ENCODE peak calls at places on chromosomes 2 and 18, in eight cellular contexts. One of them, this sample, is unnamed.
A peak's percentile ranks its signal among the peaks of the same experiment; 100 is the strongest.

GRCh38 chr2:98026927-98027522 is 31.3 kb upstream of the TMEM131 start:
- DNase-seq in upper lobe of right lung: no peak
- DNase-seq in naive thymus-derived CD4-positive, alpha-beta T cell: no peak
- DNase-seq in H1: peak; percentile 16
- DNase-seq in esophagus squamous epithelium: no peak
- DNase-seq in hepatocyte: no peak
- DNase-seq in CD8-positive, alpha-beta T cell: no peak
- DNase-seq in adipocyte: no peak
- DNase-seq in this sample: no peak

GRCh38 chr2:237616373-237617304 is 10.7 kb upstream of the LRRFIP1 start:
- DNase-seq in adipocyte: peak; percentile 85
- DNase-seq in CD8-positive, alpha-beta T cell: no peak
- DNase-seq in naive thymus-derived CD4-positive, alpha-beta T cell: no peak
- DNase-seq in esophagus squamous epithelium: no peak
- DNase-seq in hepatocyte: no peak
- DNase-seq in upper lobe of right lung: no peak
- DNase-seq in H1: no peak
- DNase-seq in this sample: no peak

GRCh38 chr2:158482594-158482993 is 25.8 kb downstream of the PKP4 start:
- DNase-seq in naive thymus-derived CD4-positive, alpha-beta T cell: no peak
- DNase-seq in esophagus squamous epithelium: no peak
- DNase-seq in CD8-positive, alpha-beta T cell: no peak
- DNase-seq in hepatocyte: no peak
- DNase-seq in adipocyte: no peak
- DNase-seq in H1: no peak
- DNase-seq in upper lobe of right lung: no peak
- DNase-seq in this sample: no peak

GRCh38 chr2:193868833-193869232 is 1674.1 kb upstream of the TMEFF2 start:
- DNase-seq in hepatocyte: no peak
- DNase-seq in upper lobe of right lung: no peak
- DNase-seq in naive thymus-derived CD4-positive, alpha-beta T cell: no peak
- DNase-seq in CD8-positive, alpha-beta T cell: no peak
- DNase-seq in adipocyte: no peak
- DNase-seq in esophagus squamous epithelium: no peak
- DNase-seq in H1: no peak
- DNase-seq in this sample: peak; percentile 31

GRCh38 chr2:75047907-75048625 is 89.6 kb downstream of the POLE4 start:
- DNase-seq in naive thymus-derived CD4-positive, alpha-beta T cell: no peak
- DNase-seq in CD8-positive, alpha-beta T cell: no peak
- DNase-seq in H1: no peak
- DNase-seq in upper lobe of right lung: no peak
- DNase-seq in adipocyte: peak; percentile 59
- DNase-seq in hepatocyte: no peak
- DNase-seq in esophagus squamous epithelium: no peak
- DNase-seq in this sample: no peak

GRCh38 chr2:37809525-37809924 is 115.6 kb upstream of the RMDN2 start:
- DNase-seq in adipocyte: peak; percentile 85
- DNase-seq in hepatocyte: peak; percentile 60
- DNase-seq in upper lobe of right lung: no peak
- DNase-seq in naive thymus-derived CD4-positive, alpha-beta T cell: no peak
- DNase-seq in H1: no peak
- DNase-seq in esophagus squamous epithelium: no peak
- DNase-seq in CD8-positive, alpha-beta T cell: no peak
- DNase-seq in this sample: no peak

GRCh38 chr2:75432761-75433361 is 127.9 kb downstream of the EVA1A start:
- DNase-seq in esophagus squamous epithelium: no peak
- DNase-seq in CD8-positive, alpha-beta T cell: no peak
- DNase-seq in H1: no peak
- DNase-seq in naive thymus-derived CD4-positive, alpha-beta T cell: no peak
- DNase-seq in upper lobe of right lung: peak; percentile 65
- DNase-seq in adipocyte: no peak
- DNase-seq in hepatocyte: no peak
- DNase-seq in this sample: no peak

GRCh38 chr2:11478899-11479605 is 13.1 kb upstream of the E2F6 start:
- DNase-seq in naive thymus-derived CD4-positive, alpha-beta T cell: no peak
- DNase-seq in CD8-positive, alpha-beta T cell: no peak
- DNase-seq in H1: no peak
- DNase-seq in esophagus squamous epithelium: no peak
- DNase-seq in upper lobe of right lung: no peak
- DNase-seq in hepatocyte: no peak
- DNase-seq in adipocyte: no peak
- DNase-seq in this sample: no peak

GRCh38 chr2:214987261-214987660 is 151.2 kb downstream of the ABCA12 start:
- DNase-seq in naive thymus-derived CD4-positive, alpha-beta T cell: no peak
- DNase-seq in CD8-positive, alpha-beta T cell: no peak
- DNase-seq in esophagus squamous epithelium: no peak
- DNase-seq in adipocyte: peak; percentile 5
- DNase-seq in hepatocyte: no peak
- DNase-seq in upper lobe of right lung: no peak
- DNase-seq in H1: no peak
- DNase-seq in this sample: no peak

GRCh38 chr2:60347781-60348180 is 205.7 kb downstream of the BCL11A start:
- DNase-seq in CD8-positive, alpha-beta T cell: no peak
- DNase-seq in H1: peak; percentile 22
- DNase-seq in hepatocyte: no peak
- DNase-seq in adipocyte: no peak
- DNase-seq in naive thymus-derived CD4-positive, alpha-beta T cell: no peak
- DNase-seq in esophagus squamous epithelium: no peak
- DNase-seq in upper lobe of right lung: no peak
- DNase-seq in this sample: no peak

GRCh38 chr2:101305492-101306123 is 2.9 kb downstream of the RNF149 start:
- DNase-seq in H1: no peak
- DNase-seq in naive thymus-derived CD4-positive, alpha-beta T cell: no peak
- DNase-seq in upper lobe of right lung: no peak
- DNase-seq in adipocyte: peak; percentile 73
- DNase-seq in hepatocyte: peak; percentile 37
- DNase-seq in esophagus squamous epithelium: no peak
- DNase-seq in CD8-positive, alpha-beta T cell: no peak
- DNase-seq in this sample: no peak

DNA sequence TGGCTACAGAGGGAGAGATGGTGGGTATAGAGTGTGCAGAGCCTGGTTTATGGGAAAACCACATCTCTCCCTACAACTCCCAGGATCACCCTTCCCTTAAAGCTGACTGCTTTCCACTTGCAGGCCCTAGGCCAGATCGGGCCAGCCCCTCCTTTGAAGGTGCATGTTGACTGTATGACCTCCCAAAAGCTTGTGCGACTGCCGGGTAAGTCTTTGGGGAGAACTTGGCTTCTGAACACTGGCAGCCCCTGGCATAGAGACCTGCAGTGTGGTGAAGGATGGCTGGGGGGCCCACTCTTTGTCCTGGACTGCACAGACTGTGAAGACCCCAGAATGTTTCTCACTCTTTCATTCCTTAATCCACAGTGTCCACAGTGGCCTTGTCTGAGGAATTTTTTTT is 19.5 kb downstream of the CAD start:
- DNase-seq in upper lobe of right lung: no peak
- DNase-seq in hepatocyte: no peak
- DNase-seq in naive thymus-derived CD4-positive, alpha-beta T cell: no peak
- DNase-seq in CD8-positive, alpha-beta T cell: no peak
- DNase-seq in adipocyte: no peak
- DNase-seq in H1: no peak
- DNase-seq in esophagus squamous epithelium: no peak
- DNase-seq in this sample: no peak
- H3K36me3 ChIP-seq in upper lobe of right lung: peaks cover 100% of the 10 kb centered on the region
- H3K36me3 ChIP-seq in hepatocyte: no peaks in the 10 kb centered on the region
- H3K36me3 ChIP-seq in naive thymus-derived CD4-positive, alpha-beta T cell: peaks cover 100% of the 10 kb centered on the region
- H3K36me3 ChIP-seq in CD8-positive, alpha-beta T cell: peaks cover 91% of the 10 kb centered on the region
- H3K36me3 ChIP-seq in adipocyte: peaks cover 99% of the 10 kb centered on the region
- H3K36me3 ChIP-seq in H1: peaks cover 85% of the 10 kb centered on the region
- H3K36me3 ChIP-seq in esophagus squamous epithelium: peaks cover 80% of the 10 kb centered on the region
- H3K36me3 ChIP-seq in this sample: peaks cover 99% of the 10 kb centered on the region

DNA sequence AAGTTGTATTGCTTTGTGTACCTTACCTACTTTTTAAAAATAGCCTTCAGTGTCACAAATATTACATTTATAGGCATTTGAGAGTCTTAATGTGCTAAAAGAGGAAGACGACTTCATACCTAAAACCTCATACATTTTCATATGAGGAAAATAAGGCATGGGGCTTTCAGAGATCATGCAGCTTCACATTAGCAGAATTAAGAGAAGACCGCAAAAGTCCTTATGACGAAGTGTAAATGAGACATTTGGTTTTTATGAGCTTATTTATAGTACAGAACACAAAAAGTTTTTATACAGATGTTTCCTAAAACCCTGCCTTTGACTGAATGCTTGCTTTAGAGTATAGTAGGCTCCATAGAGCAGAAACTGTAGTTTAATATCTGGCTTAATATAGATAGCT is 10.1 kb upstream of the CCDC138 start:
- DNase-seq in upper lobe of right lung: no peak
- DNase-seq in H1: no peak
- DNase-seq in CD8-positive, alpha-beta T cell: no peak
- DNase-seq in adipocyte: no peak
- DNase-seq in esophagus squamous epithelium: no peak
- DNase-seq in hepatocyte: no peak
- DNase-seq in naive thymus-derived CD4-positive, alpha-beta T cell: no peak
- DNase-seq in this sample: no peak
- H3K36me3 ChIP-seq in upper lobe of right lung: peaks cover 93% of the 10 kb centered on the region
- H3K36me3 ChIP-seq in H1: peaks cover 3% of the 10 kb centered on the region
- H3K36me3 ChIP-seq in CD8-positive, alpha-beta T cell: peaks cover 34% of the 10 kb centered on the region
- H3K36me3 ChIP-seq in adipocyte: peaks cover 90% of the 10 kb centered on the region
- H3K36me3 ChIP-seq in esophagus squamous epithelium: peaks cover 6% of the 10 kb centered on the region
- H3K36me3 ChIP-seq in hepatocyte: peaks cover 3% of the 10 kb centered on the region
- H3K36me3 ChIP-seq in naive thymus-derived CD4-positive, alpha-beta T cell: peaks cover 52% of the 10 kb centered on the region
- H3K36me3 ChIP-seq in this sample: peaks cover 59% of the 10 kb centered on the region

DNA sequence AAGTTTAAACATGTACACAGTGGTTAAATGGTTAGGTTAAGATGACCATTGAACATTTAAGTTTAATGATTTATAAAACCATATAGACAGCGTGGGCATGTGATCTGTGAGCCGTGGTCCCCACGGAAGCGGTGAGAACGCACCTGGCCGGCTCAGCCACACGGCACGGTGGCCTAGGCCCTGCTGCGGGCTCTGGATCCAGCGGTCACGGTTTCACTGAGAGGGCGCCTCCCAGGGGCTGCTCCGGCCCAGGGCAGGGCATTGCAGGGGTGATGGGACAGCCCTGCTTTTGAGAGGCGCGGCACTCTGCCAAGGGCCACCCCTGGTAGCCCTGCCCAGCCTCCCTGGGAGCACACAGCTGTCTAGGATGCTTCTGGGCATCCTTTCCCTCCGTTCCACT is 124.9 kb downstream of the RGPD3 start:
- DNase-seq in CD8-positive, alpha-beta T cell: no peak
- DNase-seq in H1: no peak
- DNase-seq in naive thymus-derived CD4-positive, alpha-beta T cell: no peak
- DNase-seq in hepatocyte: no peak
- DNase-seq in esophagus squamous epithelium: no peak
- DNase-seq in adipocyte: no peak
- DNase-seq in upper lobe of right lung: no peak
- DNase-seq in this sample: no peak
- H3K36me3 ChIP-seq in CD8-positive, alpha-beta T cell: no peaks in the 10 kb centered on the region
- H3K36me3 ChIP-seq in H1: no peaks in the 10 kb centered on the region
- H3K36me3 ChIP-seq in naive thymus-derived CD4-positive, alpha-beta T cell: no peaks in the 10 kb centered on the region
- H3K36me3 ChIP-seq in hepatocyte: no peaks in the 10 kb centered on the region
- H3K36me3 ChIP-seq in esophagus squamous epithelium: no peaks in the 10 kb centered on the region
- H3K36me3 ChIP-seq in adipocyte: no peaks in the 10 kb centered on the region
- H3K36me3 ChIP-seq in upper lobe of right lung: no peaks in the 10 kb centered on the region
- H3K36me3 ChIP-seq in this sample: no peaks in the 10 kb centered on the region

DNA sequence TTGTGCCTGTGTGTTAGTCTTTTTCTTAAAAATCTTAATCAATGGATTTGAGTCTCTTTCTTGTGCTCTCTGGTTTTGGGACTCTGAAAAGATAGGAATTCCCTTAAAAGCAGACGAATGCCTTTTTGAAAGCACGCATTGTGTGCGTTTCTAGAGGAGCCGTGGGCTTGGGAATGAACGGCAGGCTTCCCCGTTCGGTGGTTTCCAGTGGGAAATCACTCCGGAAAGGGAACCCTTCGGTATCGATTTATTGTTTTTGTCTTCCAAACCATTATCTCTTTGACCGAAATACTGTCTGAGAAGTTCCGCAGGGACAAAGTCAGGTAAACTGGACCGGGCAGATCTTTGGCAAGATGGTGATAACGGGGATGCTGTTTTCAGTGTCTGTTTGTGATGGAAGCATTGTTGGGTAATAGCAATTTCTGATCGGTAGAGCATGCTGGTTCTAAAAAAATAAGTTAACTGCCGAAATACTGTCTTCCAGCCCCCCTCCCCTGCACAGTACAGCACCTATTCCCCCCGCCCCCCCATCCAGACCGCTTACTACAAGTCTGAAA is 429 bp downstream of the SETBP1 start:
- DNase-seq in naive thymus-derived CD4-positive, alpha-beta T cell: no peak
- DNase-seq in CD8-positive, alpha-beta T cell: no peak
- DNase-seq in esophagus squamous epithelium: no peak
- DNase-seq in hepatocyte: no peak
- DNase-seq in H1: no peak
- DNase-seq in upper lobe of right lung: no peak
- DNase-seq in adipocyte: peak; percentile 66
- DNase-seq in this sample: no peak
- H3K36me3 ChIP-seq in naive thymus-derived CD4-positive, alpha-beta T cell: no peaks in the 10 kb centered on the region
- H3K36me3 ChIP-seq in CD8-positive, alpha-beta T cell: no peaks in the 10 kb centered on the region
- H3K36me3 ChIP-seq in esophagus squamous epithelium: no peaks in the 10 kb centered on the region
- H3K36me3 ChIP-seq in hepatocyte: no peaks in the 10 kb centered on the region
- H3K36me3 ChIP-seq in H1: no peaks in the 10 kb centered on the region
- H3K36me3 ChIP-seq in upper lobe of right lung: no peaks in the 10 kb centered on the region
- H3K36me3 ChIP-seq in adipocyte: no peaks in the 10 kb centered on the region
- H3K36me3 ChIP-seq in this sample: no peaks in the 10 kb centered on the region

GRCh38 chr2:126782648-126783047 is 116.0 kb upstream of the TEX51 start:
- DNase-seq in CD8-positive, alpha-beta T cell: no peak
- DNase-seq in upper lobe of right lung: peak; percentile 19
- DNase-seq in H1: no peak
- DNase-seq in naive thymus-derived CD4-positive, alpha-beta T cell: no peak
- DNase-seq in esophagus squamous epithelium: no peak
- DNase-seq in adipocyte: no peak
- DNase-seq in hepatocyte: no peak
- DNase-seq in this sample: no peak

GRCh38 chr2:126781806-126782205 is 116.9 kb upstream of the TEX51 start:
- DNase-seq in adipocyte: no peak
- DNase-seq in naive thymus-derived CD4-positive, alpha-beta T cell: no peak
- DNase-seq in upper lobe of right lung: peak; percentile 32
- DNase-seq in esophagus squamous epithelium: no peak
- DNase-seq in H1: no peak
- DNase-seq in hepatocyte: no peak
- DNase-seq in CD8-positive, alpha-beta T cell: no peak
- DNase-seq in this sample: no peak

GRCh38 chr2:126784045-126784444 is 114.6 kb upstream of the TEX51 start:
- DNase-seq in H1: no peak
- DNase-seq in esophagus squamous epithelium: no peak
- DNase-seq in upper lobe of right lung: peak; percentile 25
- DNase-seq in naive thymus-derived CD4-positive, alpha-beta T cell: no peak
- DNase-seq in CD8-positive, alpha-beta T cell: no peak
- DNase-seq in hepatocyte: no peak
- DNase-seq in adipocyte: no peak
- DNase-seq in this sample: no peak

GRCh38 chr2:126784636-126785035 is 114.1 kb upstream of the TEX51 start:
- DNase-seq in naive thymus-derived CD4-positive, alpha-beta T cell: no peak
- DNase-seq in adipocyte: no peak
- DNase-seq in H1: no peak
- DNase-seq in upper lobe of right lung: peak; percentile 17
- DNase-seq in esophagus squamous epithelium: no peak
- DNase-seq in CD8-positive, alpha-beta T cell: no peak
- DNase-seq in hepatocyte: no peak
- DNase-seq in this sample: no peak

DNA sequence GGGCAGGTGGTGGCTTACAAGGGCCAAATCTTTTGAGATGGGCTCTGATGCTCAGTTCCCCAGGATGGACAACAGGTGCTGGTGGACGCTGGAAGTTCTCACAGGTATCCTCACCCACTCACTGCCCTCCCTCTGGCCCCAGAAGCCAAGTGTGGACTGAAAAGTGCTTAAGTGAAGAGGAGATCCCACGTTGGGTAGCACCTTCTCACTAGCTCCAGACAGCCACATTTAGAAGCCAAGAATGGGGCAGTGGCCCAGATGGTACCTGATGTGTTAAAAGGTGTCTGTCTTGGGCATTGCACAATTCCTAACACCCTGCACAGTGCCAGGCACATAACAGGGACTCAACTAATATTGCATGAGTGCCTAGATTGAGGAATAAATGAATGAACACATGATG is 115.3 kb upstream of the TEX51 start:
- DNase-seq in upper lobe of right lung: no peak
- DNase-seq in adipocyte: no peak
- DNase-seq in CD8-positive, alpha-beta T cell: no peak
- DNase-seq in naive thymus-derived CD4-positive, alpha-beta T cell: no peak
- DNase-seq in esophagus squamous epithelium: no peak
- DNase-seq in hepatocyte: no peak
- DNase-seq in H1: no peak
- DNase-seq in this sample: no peak
- H3K36me3 ChIP-seq in upper lobe of right lung: no peaks in the 10 kb centered on the region
- H3K36me3 ChIP-seq in adipocyte: no peaks in the 10 kb centered on the region
- H3K36me3 ChIP-seq in CD8-positive, alpha-beta T cell: no peaks in the 10 kb centered on the region
- H3K36me3 ChIP-seq in naive thymus-derived CD4-positive, alpha-beta T cell: no peaks in the 10 kb centered on the region
- H3K36me3 ChIP-seq in esophagus squamous epithelium: no peaks in the 10 kb centered on the region
- H3K36me3 ChIP-seq in hepatocyte: no peaks in the 10 kb centered on the region
- H3K36me3 ChIP-seq in H1: no peaks in the 10 kb centered on the region
- H3K36me3 ChIP-seq in this sample: no peaks in the 10 kb centered on the region